ENCODE peak calls at places on chromosomes 7 and 10, in ten cellular contexts. Y, H, D, O, Z, Q, R, A, T and E are unnamed samples.

GRCh38 chr7:28551311-28551710 is 139.0 kb downstream of the CREB5 start:
- DNase-seq in Y (no peak), H (no peak), D (no peak), O (no peak), Z (no peak), Q (no peak), R (no peak), A (no peak), T (no peak), E (no peak)

GRCh38 chr10:48460148-48460545 is 144.7 kb downstream of the ARHGAP22 start:
- DNase-seq in Y (no peak), H (no peak), D (no peak), O (no peak), Z (no peak), Q (no peak), R (no peak), A (no peak), T (no peak), E (no peak)

GRCh38 chr10:50600286-50600685 is 23.5 kb downstream of the SGMS1 start:
- DNase-seq in Y (peak), H (no peak), D (no peak), O (no peak), Z (no peak), Q (no peak), R (no peak), A (no peak), T (no peak), E (no peak)

GRCh38 chr10:57579926-57580325 is 687.8 kb downstream of the IPMK start:
- DNase-seq in Y (no peak), H (peak), D (no peak), O (peak), Z (no peak), Q (no peak), R (no peak), A (no peak), T (no peak), E (no peak)

GRCh38 chr7:106345421-106346166 is 60.8 kb upstream of the NAMPT start:
- DNase-seq in Y (no peak), H (no peak), D (no peak), O (no peak), Z (no peak), Q (no peak), R (no peak), A (no peak), T (no peak), E (no peak)

GRCh38 chr7:81770823-81771222 is 976 bp upstream of the HGF start:
- DNase-seq in Y (no peak), H (no peak), D (no peak), O (no peak), Z (no peak), Q (no peak), R (no peak), A (no peak), T (no peak), E (no peak)

GRCh38 chr10:98062424-98062823 is 32.0 kb upstream of the CRTAC1 start:
- DNase-seq in Y (no peak), H (no peak), D (no peak), O (no peak), Z (no peak), Q (no peak), R (no peak), A (no peak), T (no peak), E (no peak)

GRCh38 chr10:34781709-34782108 is 33.4 kb downstream of the PARD3 start:
- DNase-seq in Y (no peak), H (no peak), D (no peak), O (no peak), Z (no peak), Q (no peak), R (no peak), A (no peak), T (no peak), E (no peak)

GRCh38 chr10:85778074-85778473 is 588.5 kb downstream of the GRID1 start:
- DNase-seq in Y (no peak), H (no peak), D (no peak), O (no peak), Z (no peak), Q (no peak), R (no peak), A (no peak), T (no peak), E (no peak)